ENCODE peak calls at places on chromosome 1, in nine cellular contexts. One of them, this sample, is unnamed.

GRCh38 chr1:23576338-23577055 is 17.2 kb upstream of the ID3 start:
- DNase-seq in AG09319: no peak
- DNase-seq in CD4-positive, alpha-beta T cell: no peak
- DNase-seq in CD8-positive, alpha-beta T cell: no peak
- DNase-seq in heart left ventricle: no peak
- DNase-seq in retinal pigment epithelial cell: no peak
- DNase-seq in lower lobe of right lung: no peak
- DNase-seq in fibroblast of lung: no peak
- DNase-seq in hepatocyte: no peak
- DNase-seq in this sample: no peak

GRCh38 chr1:59223213-59223612 is 73.7 kb upstream of the FGGY start:
- DNase-seq in retinal pigment epithelial cell: no peak
- DNase-seq in CD4-positive, alpha-beta T cell: no peak
- DNase-seq in CD8-positive, alpha-beta T cell: no peak
- DNase-seq in AG09319: no peak
- DNase-seq in lower lobe of right lung: no peak
- DNase-seq in hepatocyte: no peak
- DNase-seq in fibroblast of lung: peak; percentile 19
- DNase-seq in heart left ventricle: no peak
- DNase-seq in this sample: no peak

GRCh38 chr1:205764578-205764977 is 10.7 kb downstream of the RAB29 start:
- DNase-seq in lower lobe of right lung: no peak
- DNase-seq in CD8-positive, alpha-beta T cell: no peak
- DNase-seq in AG09319: no peak
- DNase-seq in fibroblast of lung: no peak
- DNase-seq in hepatocyte: no peak
- DNase-seq in retinal pigment epithelial cell: no peak
- DNase-seq in heart left ventricle: no peak
- DNase-seq in CD4-positive, alpha-beta T cell: no peak
- DNase-seq in this sample: no peak

GRCh38 chr1:184656221-184656620 is 98.4 kb downstream of the EDEM3 start:
- DNase-seq in hepatocyte: no peak
- DNase-seq in heart left ventricle: no peak
- DNase-seq in CD4-positive, alpha-beta T cell: no peak
- DNase-seq in AG09319: no peak
- DNase-seq in CD8-positive, alpha-beta T cell: no peak
- DNase-seq in lower lobe of right lung: no peak
- DNase-seq in fibroblast of lung: peak; percentile 65
- DNase-seq in retinal pigment epithelial cell: no peak
- DNase-seq in this sample: no peak

GRCh38 chr1:195909061-195909460 is 699.2 kb downstream of the KCNT2 start:
- DNase-seq in CD8-positive, alpha-beta T cell: no peak
- DNase-seq in lower lobe of right lung: no peak
- DNase-seq in retinal pigment epithelial cell: no peak
- DNase-seq in hepatocyte: no peak
- DNase-seq in CD4-positive, alpha-beta T cell: no peak
- DNase-seq in AG09319: no peak
- DNase-seq in fibroblast of lung: no peak
- DNase-seq in heart left ventricle: no peak
- DNase-seq in this sample: no peak

GRCh38 chr1:41683681-41684500 is 199.4 kb upstream of the EDN2 start:
- DNase-seq in fibroblast of lung: peak; percentile 46
- DNase-seq in heart left ventricle: peak; percentile 41
- DNase-seq in AG09319: no peak
- DNase-seq in hepatocyte: no peak
- DNase-seq in retinal pigment epithelial cell: no peak
- DNase-seq in lower lobe of right lung: no peak
- DNase-seq in CD8-positive, alpha-beta T cell: peak; percentile 43
- DNase-seq in CD4-positive, alpha-beta T cell: peak; percentile 20
- DNase-seq in this sample: no peak

GRCh38 chr1:145871994-145872411 is 13.1 kb upstream of the PIAS3 start:
- DNase-seq in CD8-positive, alpha-beta T cell: peak; percentile 38
- DNase-seq in heart left ventricle: peak; percentile 34
- DNase-seq in lower lobe of right lung: peak; percentile 65
- DNase-seq in hepatocyte: no peak
- DNase-seq in retinal pigment epithelial cell: no peak
- DNase-seq in AG09319: no peak
- DNase-seq in fibroblast of lung: peak; percentile 54
- DNase-seq in CD4-positive, alpha-beta T cell: peak; percentile 38
- DNase-seq in this sample: no peak

GRCh38 chr1:220575718-220576497 is 48.0 kb downstream of the MARK1 start:
- DNase-seq in CD8-positive, alpha-beta T cell: no peak
- DNase-seq in retinal pigment epithelial cell: no peak
- DNase-seq in hepatocyte: no peak
- DNase-seq in AG09319: no peak
- DNase-seq in lower lobe of right lung: no peak
- DNase-seq in fibroblast of lung: peak; percentile 12
- DNase-seq in CD4-positive, alpha-beta T cell: no peak
- DNase-seq in heart left ventricle: no peak
- DNase-seq in this sample: no peak

GRCh38 chr1:235399661-235400060 is 32.4 kb downstream of the TBCE start:
- DNase-seq in hepatocyte: no peak
- DNase-seq in CD4-positive, alpha-beta T cell: no peak
- DNase-seq in AG09319: no peak
- DNase-seq in fibroblast of lung: peak; percentile 10
- DNase-seq in lower lobe of right lung: no peak
- DNase-seq in heart left ventricle: no peak
- DNase-seq in retinal pigment epithelial cell: no peak
- DNase-seq in CD8-positive, alpha-beta T cell: no peak
- DNase-seq in this sample: no peak

GRCh38 chr1:205458777-205459566 is 3.1 kb upstream of the BLACAT1 start:
- DNase-seq in retinal pigment epithelial cell: peak; percentile 45
- DNase-seq in CD8-positive, alpha-beta T cell: peak; percentile 49
- DNase-seq in hepatocyte: peak; percentile 83
- DNase-seq in fibroblast of lung: peak; percentile 58
- DNase-seq in CD4-positive, alpha-beta T cell: peak; percentile 15
- DNase-seq in AG09319: no peak
- DNase-seq in heart left ventricle: no peak
- DNase-seq in lower lobe of right lung: no peak
- DNase-seq in this sample: peak; percentile 53

GRCh38 chr1:42815938-42816599 is 853 bp upstream of the ERMAP start:
- DNase-seq in heart left ventricle: no peak
- DNase-seq in fibroblast of lung: peak; percentile 7
- DNase-seq in retinal pigment epithelial cell: no peak
- DNase-seq in AG09319: no peak
- DNase-seq in CD4-positive, alpha-beta T cell: peak; percentile 3
- DNase-seq in hepatocyte: peak; percentile 20
- DNase-seq in CD8-positive, alpha-beta T cell: no peak
- DNase-seq in lower lobe of right lung: no peak
- DNase-seq in this sample: no peak

GRCh38 chr1:245229051-245229450 is 74.3 kb downstream of the KIF26B start:
- DNase-seq in lower lobe of right lung: no peak
- DNase-seq in CD8-positive, alpha-beta T cell: no peak
- DNase-seq in AG09319: no peak
- DNase-seq in CD4-positive, alpha-beta T cell: no peak
- DNase-seq in hepatocyte: no peak
- DNase-seq in retinal pigment epithelial cell: no peak
- DNase-seq in fibroblast of lung: no peak
- DNase-seq in heart left ventricle: no peak
- DNase-seq in this sample: no peak

GRCh38 chr1:245232936-245233335 is 78.2 kb downstream of the KIF26B start:
- DNase-seq in hepatocyte: no peak
- DNase-seq in heart left ventricle: no peak
- DNase-seq in retinal pigment epithelial cell: no peak
- DNase-seq in CD8-positive, alpha-beta T cell: no peak
- DNase-seq in CD4-positive, alpha-beta T cell: no peak
- DNase-seq in lower lobe of right lung: no peak
- DNase-seq in AG09319: peak; percentile 11
- DNase-seq in fibroblast of lung: no peak
- DNase-seq in this sample: no peak

GRCh38 chr1:245235156-245235555 is 80.4 kb downstream of the KIF26B start:
- DNase-seq in CD4-positive, alpha-beta T cell: no peak
- DNase-seq in lower lobe of right lung: peak; percentile 70
- DNase-seq in retinal pigment epithelial cell: no peak
- DNase-seq in heart left ventricle: no peak
- DNase-seq in CD8-positive, alpha-beta T cell: no peak
- DNase-seq in hepatocyte: no peak
- DNase-seq in fibroblast of lung: peak; percentile 66
- DNase-seq in AG09319: no peak
- DNase-seq in this sample: no peak

GRCh38 chr1:245234217-245235120 is 79.7 kb downstream of the KIF26B start:
- DNase-seq in CD8-positive, alpha-beta T cell: no peak
- DNase-seq in retinal pigment epithelial cell: no peak
- DNase-seq in fibroblast of lung: peak; percentile 32
- DNase-seq in hepatocyte: no peak
- DNase-seq in CD4-positive, alpha-beta T cell: no peak
- DNase-seq in heart left ventricle: no peak
- DNase-seq in AG09319: no peak
- DNase-seq in lower lobe of right lung: no peak
- DNase-seq in this sample: peak; percentile 44
- TF ChIP-seq CTCF in CD8-positive, alpha-beta T cell: no peak
- TF ChIP-seq CTCF in retinal pigment epithelial cell: no peak
- TF ChIP-seq CTCF in fibroblast of lung: no peak
- TF ChIP-seq CTCF in hepatocyte: no peak
- TF ChIP-seq CTCF in CD4-positive, alpha-beta T cell: no peak
- TF ChIP-seq CTCF in heart left ventricle: no peak
- TF ChIP-seq CTCF in AG09319: no peak
- TF ChIP-seq CTCF in lower lobe of right lung: no peak
- TF ChIP-seq CTCF in this sample: no peak

GRCh38 chr1:181134543-181135461 is 46.3 kb downstream of the IER5 start:
- DNase-seq in CD4-positive, alpha-beta T cell: no peak
- DNase-seq in AG09319: peak; percentile 69
- DNase-seq in retinal pigment epithelial cell: no peak
- DNase-seq in CD8-positive, alpha-beta T cell: no peak
- DNase-seq in hepatocyte: no peak
- DNase-seq in lower lobe of right lung: peak; percentile 81
- DNase-seq in heart left ventricle: no peak
- DNase-seq in fibroblast of lung: peak; percentile 89
- DNase-seq in this sample: no peak

GRCh38 chr1:181133969-181134418 is 45.5 kb downstream of the IER5 start:
- DNase-seq in AG09319: no peak
- DNase-seq in fibroblast of lung: no peak
- DNase-seq in CD4-positive, alpha-beta T cell: no peak
- DNase-seq in retinal pigment epithelial cell: no peak
- DNase-seq in lower lobe of right lung: no peak
- DNase-seq in CD8-positive, alpha-beta T cell: no peak
- DNase-seq in hepatocyte: no peak
- DNase-seq in heart left ventricle: no peak
- DNase-seq in this sample: no peak

GRCh38 chr1:181136738-181137122 is 48.2 kb downstream of the IER5 start:
- DNase-seq in hepatocyte: no peak
- DNase-seq in heart left ventricle: no peak
- DNase-seq in retinal pigment epithelial cell: no peak
- DNase-seq in CD8-positive, alpha-beta T cell: no peak
- DNase-seq in AG09319: no peak
- DNase-seq in lower lobe of right lung: no peak
- DNase-seq in fibroblast of lung: no peak
- DNase-seq in CD4-positive, alpha-beta T cell: no peak
- DNase-seq in this sample: no peak

GRCh38 chr1:181135815-181136737 is 47.6 kb downstream of the IER5 start:
- DNase-seq in retinal pigment epithelial cell: no peak
- DNase-seq in AG09319: peak; percentile 81
- DNase-seq in heart left ventricle: no peak
- DNase-seq in lower lobe of right lung: no peak
- DNase-seq in CD4-positive, alpha-beta T cell: no peak
- DNase-seq in hepatocyte: no peak
- DNase-seq in fibroblast of lung: peak; percentile 94
- DNase-seq in CD8-positive, alpha-beta T cell: no peak
- DNase-seq in this sample: no peak

DNA sequence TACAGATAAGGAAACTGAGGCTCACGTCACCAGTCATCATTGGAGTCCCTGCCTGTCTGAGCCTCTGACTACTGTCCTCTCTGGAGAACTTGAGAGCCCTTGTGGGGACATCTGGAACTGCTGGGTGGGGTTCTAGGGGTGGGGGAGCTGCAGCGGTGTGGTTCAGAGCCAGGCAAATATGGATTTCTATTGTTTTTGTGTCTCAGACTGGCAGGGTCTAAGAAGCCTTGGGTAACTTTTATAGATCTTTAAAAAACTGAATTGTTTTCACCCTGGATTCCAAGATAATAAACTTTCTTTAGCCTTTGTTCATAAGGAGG is 46.9 kb downstream of the IER5 start:
- DNase-seq in lower lobe of right lung: no peak
- DNase-seq in CD8-positive, alpha-beta T cell: no peak
- DNase-seq in AG09319: no peak
- DNase-seq in heart left ventricle: no peak
- DNase-seq in fibroblast of lung: peak; percentile 49
- DNase-seq in retinal pigment epithelial cell: no peak
- DNase-seq in CD4-positive, alpha-beta T cell: no peak
- DNase-seq in hepatocyte: no peak
- DNase-seq in this sample: no peak
- TF ChIP-seq CTCF in lower lobe of right lung: peak; percentile 47
- TF ChIP-seq CTCF in CD8-positive, alpha-beta T cell: peak; percentile 24
- TF ChIP-seq CTCF in AG09319: peak; percentile 24
- TF ChIP-seq CTCF in heart left ventricle: peak; percentile 14
- TF ChIP-seq CTCF in fibroblast of lung: peak; percentile 4
- TF ChIP-seq CTCF in retinal pigment epithelial cell: peak; percentile 40
- TF ChIP-seq CTCF in CD4-positive, alpha-beta T cell: no peak
- TF ChIP-seq CTCF in hepatocyte: peak; percentile 20
- TF ChIP-seq CTCF in this sample: peak; percentile 38

GRCh38 chr1:32332290-32333079 is 3.5 kb downstream of the MARCKSL1 start:
- DNase-seq in hepatocyte: no peak
- DNase-seq in heart left ventricle: no peak
- DNase-seq in CD8-positive, alpha-beta T cell: no peak
- DNase-seq in CD4-positive, alpha-beta T cell: no peak
- DNase-seq in lower lobe of right lung: no peak
- DNase-seq in retinal pigment epithelial cell: no peak
- DNase-seq in AG09319: no peak
- DNase-seq in fibroblast of lung: no peak
- DNase-seq in this sample: no peak
- TF ChIP-seq CTCF in hepatocyte: no peak
- TF ChIP-seq CTCF in heart left ventricle: no peak
- TF ChIP-seq CTCF in CD8-positive, alpha-beta T cell: no peak
- TF ChIP-seq CTCF in CD4-positive, alpha-beta T cell: no peak
- TF ChIP-seq CTCF in lower lobe of right lung: no peak
- TF ChIP-seq CTCF in retinal pigment epithelial cell: no peak
- TF ChIP-seq CTCF in AG09319: no peak
- TF ChIP-seq CTCF in fibroblast of lung: no peak
- TF ChIP-seq CTCF in this sample: no peak

DNA sequence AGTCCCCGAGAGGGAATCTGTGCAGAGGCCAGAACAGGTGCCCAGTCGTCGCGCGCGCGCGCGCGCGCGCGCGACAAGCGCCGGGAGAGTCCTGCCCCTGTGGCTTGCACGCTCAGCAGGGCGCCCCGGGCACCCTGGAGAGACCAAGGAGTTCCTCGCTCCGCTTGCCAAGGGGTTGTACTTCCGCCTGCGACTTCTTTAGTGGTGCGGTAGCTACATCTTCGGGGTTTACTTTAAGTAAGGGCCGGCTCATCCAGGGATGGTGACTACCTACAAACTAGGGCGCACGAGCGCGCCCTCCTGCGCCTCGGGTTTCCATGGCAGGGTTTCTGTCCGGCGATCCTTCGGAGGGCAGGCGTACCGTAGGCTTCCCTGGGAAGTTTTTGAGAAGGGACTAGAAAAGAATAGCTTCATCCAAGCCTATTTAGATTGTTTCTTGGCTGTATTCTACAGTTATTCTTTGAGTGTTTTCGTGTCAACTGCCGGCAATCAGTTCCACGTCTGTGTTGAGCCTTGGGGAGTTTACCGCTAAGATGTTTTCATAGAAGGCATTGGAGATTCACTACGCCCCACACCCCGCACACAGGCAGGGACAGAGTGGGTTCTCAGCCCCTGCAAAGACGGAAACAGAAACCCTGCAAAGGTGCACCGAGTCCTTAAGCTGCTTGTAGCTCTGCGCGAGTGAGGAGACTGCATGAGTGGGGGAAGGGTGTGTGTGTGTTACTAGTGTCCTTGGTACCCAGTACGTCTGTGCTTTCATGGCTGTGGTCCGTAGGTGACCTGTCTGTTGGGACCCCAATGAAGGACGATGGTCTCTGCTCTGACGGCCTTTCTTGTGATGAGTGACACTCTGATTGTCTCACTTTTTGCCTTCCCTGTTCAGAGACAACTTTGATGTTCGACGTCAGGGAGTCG is 1.7 kb downstream of the LHX4 start:
- DNase-seq in hepatocyte: no peak
- DNase-seq in heart left ventricle: no peak
- DNase-seq in CD8-positive, alpha-beta T cell: no peak
- DNase-seq in CD4-positive, alpha-beta T cell: no peak
- DNase-seq in fibroblast of lung: peak; percentile 38
- DNase-seq in retinal pigment epithelial cell: no peak
- DNase-seq in lower lobe of right lung: no peak
- DNase-seq in AG09319: no peak
- DNase-seq in this sample: no peak
- TF ChIP-seq CTCF in hepatocyte: no peak
- TF ChIP-seq CTCF in heart left ventricle: no peak
- TF ChIP-seq CTCF in CD8-positive, alpha-beta T cell: no peak
- TF ChIP-seq CTCF in CD4-positive, alpha-beta T cell: no peak
- TF ChIP-seq CTCF in fibroblast of lung: no peak
- TF ChIP-seq CTCF in retinal pigment epithelial cell: peak; percentile 11
- TF ChIP-seq CTCF in lower lobe of right lung: no peak
- TF ChIP-seq CTCF in AG09319: no peak
- TF ChIP-seq CTCF in this sample: no peak